ENCODE peak calls at places on chromosome 7, in seven cellular contexts. G is NCI-H187, R is A549, K is ascending aorta, C is Panc1, E is D341Med, V is esophagus squamous epithelium. F is an unnamed sample.

GRCh38 chr7:112898432-112899290 is 108.5 kb upstream of the TMEM168 start:
- DNase-seq in G (peak), R (peak), C (peak), E (peak), V (no peak), K (no peak), F (no peak)

GRCh38 chr7:99975782-99976521 is at the start of gene AZGP1:
- DNase-seq in V (no peak), K (no peak), R (no peak), C (no peak), G (no peak), E (no peak), F (no peak)

GRCh38 chr7:96670338-96671289 is 39.0 kb downstream of the SEM1 start:
- DNase-seq in R (no peak), E (no peak), K (no peak), G (no peak), C (no peak), V (no peak), F (no peak)

GRCh38 chr7:727104-727805 is at the start of gene PRKAR1B:
- DNase-seq in V (no peak), E (peak), C (no peak), R (peak), G (no peak), K (no peak), F (no peak)

GRCh38 chr7:2164156-2164555 is 68.6 kb downstream of the MAD1L1 start:
- DNase-seq in K (no peak), V (no peak), G (no peak), E (peak), R (no peak), C (no peak), F (no peak)

GRCh38 chr7:148911626-148912025 is 27.5 kb upstream of the EZH2 start:
- DNase-seq in E (no peak), K (no peak), R (no peak), C (no peak), V (no peak), G (no peak), F (no peak)

GRCh38 chr7:1019255-1019785 is 25.0 kb upstream of the GPR146 start:
- DNase-seq in R (no peak), V (no peak), K (no peak), C (no peak), E (no peak), G (no peak), F (no peak)

GRCh38 chr7:42502022-42502421 is 265.0 kb upstream of the GLI3 start:
- DNase-seq in K (no peak), V (no peak), C (no peak), G (no peak), E (no peak), R (no peak), F (no peak)

GRCh38 chr7:65239707-65240352 is 133.8 kb upstream of the ZNF92 start:
- DNase-seq in V (no peak), K (no peak), E (peak), C (no peak), R (peak), G (no peak), F (no peak)

GRCh38 chr7:30657131-30657530 is 25.1 kb downstream of the CRHR2 start:
- DNase-seq in E (no peak), C (no peak), V (no peak), K (no peak), G (no peak), R (no peak), F (no peak)

GRCh38 chr7:34042406-34042805 is 137.1 kb downstream of the BMPER start:
- DNase-seq in G (no peak), R (no peak), C (no peak), E (no peak), K (no peak), V (no peak), F (no peak)

GRCh38 chr7:112462236-112462635 is 12.0 kb downstream of the IFRD1 start:
- DNase-seq in V (no peak), K (peak), C (no peak), E (no peak), R (no peak), G (no peak), F (no peak)

GRCh38 chr7:108335264-108335918 is 120.8 kb downstream of the NRCAM start:
- DNase-seq in C (no peak), V (no peak), E (no peak), R (no peak), G (peak), K (no peak), F (peak)

GRCh38 chr7:50307368-50308012 is 3.0 kb downstream of the IKZF1 start:
- DNase-seq in K (no peak), G (no peak), E (no peak), C (no peak), R (no peak), V (no peak), F (no peak)

GRCh38 chr7:23405240-23405618 is 65.1 kb downstream of the IGF2BP3 start:
- DNase-seq in V (no peak), R (no peak), K (no peak), G (no peak), C (no peak), E (no peak), F (no peak)